ENCODE peak calls at places on chromosome 18, in six cellular contexts. D is HCT116, O is heart right ventricle, V is heart left ventricle, Q is hepatocyte, F is Peyer's patch. I is an unnamed sample.

GRCh38 chr18:68940039-68940438 is 142.2 kb downstream of the CCDC102B start:
- DNase-seq in D (no peak), O (no peak), V (no peak), Q (no peak), F (no peak), I (no peak)

GRCh38 chr18:7924616-7925015 is 357.5 kb downstream of the PTPRM start:
- DNase-seq in D (no peak), O (no peak), V (no peak), Q (no peak), F (no peak), I (no peak)

GRCh38 chr18:35524236-35524635 is 26.5 kb upstream of the INO80C start:
- DNase-seq in D (no peak), O (no peak), V (no peak), Q (peak; percentile 28), F (no peak), I (no peak)

GRCh38 chr18:1311376-1311775 is 406.7 kb downstream of the ADCYAP1 start:
- DNase-seq in D (no peak), O (no peak), V (no peak), Q (no peak), F (no peak), I (no peak)

GRCh38 chr18:8107426-8107825 is 501.8 kb upstream of the RAB12 start:
- DNase-seq in D (no peak), O (no peak), V (no peak), Q (no peak), F (no peak), I (no peak)

GRCh38 chr18:59605633-59606192 is 91.5 kb downstream of the CCBE1 start:
- DNase-seq in D (no peak), O (no peak), V (no peak), Q (no peak), F (no peak), I (no peak)

GRCh38 chr18:22547807-22548561 is 130.3 kb upstream of the CTAGE1 start:
- DNase-seq in D (no peak), O (no peak), V (no peak), Q (peak; percentile 47), F (no peak), I (no peak)

GRCh38 chr18:72863754-72864153 is 4.0 kb downstream of the NETO1 start:
- DNase-seq in D (no peak), O (no peak), V (no peak), Q (no peak), F (no peak), I (no peak)

GRCh38 chr18:35910327-35910726 is 62.2 kb upstream of the RMP24 start:
- DNase-seq in D (no peak), O (no peak), V (no peak), Q (no peak), F (no peak), I (no peak)

GRCh38 chr18:58970943-58971799 is 106.5 kb downstream of the ZNF532 start:
- DNase-seq in D (no peak), O (no peak), V (no peak), Q (no peak), F (no peak), I (no peak)

GRCh38 chr18:49723648-49724180 is 89.6 kb downstream of the ACAA2 start:
- DNase-seq in D (peak; percentile 79), O (no peak), V (no peak), Q (peak; percentile 33), F (no peak), I (no peak)

GRCh38 chr18:8625693-8626092 is 16.5 kb downstream of the RAB12 start:
- DNase-seq in D (no peak), O (no peak), V (no peak), Q (no peak), F (no peak), I (no peak)

GRCh38 chr18:8882632-8883408 is 177.5 kb downstream of the MTCL1 start:
- DNase-seq in D (peak; percentile 95), O (no peak), V (no peak), Q (no peak), F (no peak), I (peak; percentile 29)

GRCh38 chr18:10485475-10485874 is 31.0 kb downstream of the APCDD1 start:
- DNase-seq in D (no peak), O (no peak), V (no peak), Q (no peak), F (no peak), I (no peak)

GRCh38 chr18:54743596-54743995 is 84.7 kb upstream of the RAB27B start:
- DNase-seq in D (no peak), O (no peak), V (no peak), Q (no peak), F (no peak), I (no peak)

GRCh38 chr18:62660741-62661140 is 54.6 kb upstream of the PHLPP1 start:
- DNase-seq in D (no peak), O (no peak), V (no peak), Q (no peak), F (no peak), I (no peak)

GRCh38 chr18:42025491-42025890 is 70.5 kb downstream of the PIK3C3 start:
- DNase-seq in D (no peak), O (no peak), V (no peak), Q (no peak), F (no peak), I (no peak)

GRCh38 chr18:51235011-51235789 is 37.7 kb upstream of the MEX3C start:
- DNase-seq in D (no peak), O (no peak), V (no peak), Q (peak; percentile 16), F (no peak), I (peak; percentile 22)

GRCh38 chr18:9092665-9093064 is 9.8 kb upstream of the NDUFV2 start:
- DNase-seq in D (no peak), O (no peak), V (no peak), Q (peak; percentile 28), F (no peak), I (no peak)

GRCh38 chr18:23958036-23958435 is 56.5 kb upstream of the TTC39C start:
- DNase-seq in D (no peak), O (peak; percentile 74), V (peak; percentile 81), Q (no peak), F (peak; percentile 48), I (no peak)

GRCh38 chr18:5311273-5312009 is 15.9 kb upstream of the ZBTB14 start:
- DNase-seq in D (no peak), O (no peak), V (no peak), Q (no peak), F (no peak), I (no peak)

GRCh38 chr18:63192885-63193349 is 126.7 kb downstream of the BCL2 start:
- DNase-seq in D (no peak), O (no peak), V (no peak), Q (no peak), F (no peak), I (no peak)

GRCh38 chr18:45175505-45175904 is 439.8 kb upstream of the SLC14A2 start:
- DNase-seq in D (no peak), O (no peak), V (no peak), Q (peak; percentile 14), F (no peak), I (no peak)

GRCh38 chr18:27249933-27250332 is 64.8 kb upstream of the CHST9 start:
- DNase-seq in D (no peak), O (no peak), V (no peak), Q (no peak), F (no peak), I (no peak)

GRCh38 chr18:72869786-72870185 is 2.0 kb upstream of the NETO1 start:
- DNase-seq in D (no peak), O (no peak), V (no peak), Q (no peak), F (no peak), I (no peak)

GRCh38 chr18:80145191-80145799 is 36.2 kb downstream of the ADNP2 start:
- DNase-seq in D (no peak), O (no peak), V (no peak), Q (no peak), F (no peak), I (no peak)
- H3K4me1 ChIP-seq in D (no peaks in the 10 kb centered on the region), O (peaks cover 4% of the 10 kb centered on the region), V (no peaks in the 10 kb centered on the region), Q (peaks cover 13% of the 10 kb centered on the region), F (peaks cover 11% of the 10 kb centered on the region), I (no peaks in the 10 kb centered on the region)

GRCh38 chr18:48662021-48662661 is 123.3 kb downstream of the CTIF start:
- DNase-seq in D (no peak), O (no peak), V (no peak), Q (peak; percentile 63), F (no peak), I (no peak)
- H3K4me3 ChIP-seq in D (no peak overlapping the region), O (no peak overlapping the region), V (no peak overlapping the region), Q (no peak overlapping the region), F (no peak overlapping the region), I (no peak overlapping the region)

GRCh38 chr18:47397671-47398319 is 146.3 kb upstream of the SKOR2 start:
- DNase-seq in D (peak; percentile 8), O (no peak), V (no peak), Q (peak; percentile 13), F (peak; percentile 47), I (no peak)
- TF ChIP-seq CTCF in D (peak; percentile 86), O (peak; percentile 20), V (no peak), Q (peak; percentile 42), F (peak; percentile 26), I (peak; percentile 35)

GRCh38 chr18:3247243-3248061 is at the start of gene MYL12A:
- DNase-seq in D (peak; percentile 98), O (peak; percentile 97), V (peak; percentile 100), Q (peak; percentile 99), F (peak; percentile 99), I (peak; percentile 95)
- H3K4me1 ChIP-seq in D (peaks cover 52% of the 10 kb centered on the region), O (peaks cover 35% of the 10 kb centered on the region), V (peaks cover 21% of the 10 kb centered on the region), Q (peaks cover 15% of the 10 kb centered on the region), F (peaks cover 40% of the 10 kb centered on the region), I (no peaks in the 10 kb centered on the region)

GRCh38 chr18:13613099-13613498 is 113.3 kb downstream of the FAM210A start:
- DNase-seq in D (no peak), O (no peak), V (no peak), Q (no peak), F (no peak), I (no peak)

GRCh38 chr18:13613591-13614317 is 112.6 kb downstream of the FAM210A start:
- DNase-seq in D (no peak), O (no peak), V (no peak), Q (no peak), F (peak; percentile 68), I (no peak)

GRCh38 chr18:13611616-13612110 is 114.7 kb downstream of the FAM210A start:
- DNase-seq in D (no peak), O (peak; percentile 64), V (peak; percentile 81), Q (peak; percentile 23), F (peak; percentile 65), I (no peak)

GRCh38 chr18:13611058-13611615 is 115.2 kb downstream of the FAM210A start:
- DNase-seq in D (no peak), O (peak; percentile 80), V (no peak), Q (peak; percentile 24), F (peak; percentile 75), I (no peak)

GRCh38 chr18:13612111-13612997 is 114.0 kb downstream of the FAM210A start:
- DNase-seq in D (no peak), O (no peak), V (no peak), Q (no peak), F (peak; percentile 95), I (peak; percentile 21)
- H3K4me3 ChIP-seq in D (no peak overlapping the region), O (peak overlapping the region; percentile 35), V (peak overlapping the region; percentile 52), Q (no peak overlapping the region), F (peak overlapping the region; percentile 33), I (peak overlapping the region; percentile 60)

GRCh38 chr18:12702221-12703095 is at the start of the genes CEP76 and PSMG2:
- DNase-seq in D (peak; percentile 64), O (peak; percentile 93), V (peak; percentile 96), Q (peak; percentile 93), F (peak; percentile 93), I (peak; percentile 90)
- TF ChIP-seq CTCF in D (no peak), O (no peak), V (peak; percentile 7), Q (no peak), F (no peak), I (no peak)